ENCODE peak calls at places on chromosomes 6 and 20, in five cellular contexts. D, M, T, G and B are unnamed samples. For H3K4me1, the result is how much of the 10 kb centered on the place peaks cover.

GRCh38 chr6:142945446-142946180 is 637 bp upstream of the HIVEP2 start:
- DNase-seq in D (peak), M (peak), T (no peak), G (peak), B (peak)

GRCh38 chr20:8860011-8860495 is 208.8 kb upstream of the PLCB4 start:
- DNase-seq in D (no peak), M (no peak), T (peak), G (no peak), B (no peak)

GRCh38 chr6:170296746-170297576 is 6.1 kb upstream of the DLL1 start:
- DNase-seq in D (peak), M (no peak), T (no peak), G (no peak), B (peak)

GRCh38 chr20:47576516-47577033 is 74.9 kb downstream of the NCOA3 start:
- DNase-seq in D (no peak), M (peak), T (peak), G (no peak), B (peak)

GRCh38 chr6:109705258-109705657 is 14.2 kb downstream of the FIG4 start:
- DNase-seq in D (peak), M (peak), T (peak), G (peak), B (peak)

GRCh38 chr6:10411131-10411914 is 3.6 kb downstream of the TFAP2A start:
- DNase-seq in D (no peak), M (no peak), T (peak), G (no peak), B (peak)

GRCh38 chr6:130202782-130203181 is 20.0 kb downstream of the SAMD3 start:
- DNase-seq in D (no peak), M (peak), T (no peak), G (no peak), B (no peak)

GRCh38 chr20:37223053-37223452 is 38.6 kb downstream of the GHRH start:
- DNase-seq in D (no peak), M (no peak), T (peak), G (no peak), B (no peak)

GRCh38 chr20:36462440-36463211 is 78.7 kb upstream of the MYL9 start:
- DNase-seq in D (no peak), M (no peak), T (peak), G (no peak), B (peak)

GRCh38 chr6:29702519-29703103 is 20.6 kb upstream of the HLA-F start:
- DNase-seq in D (peak), M (no peak), T (peak), G (peak), B (peak)

GRCh38 chr6:28553986-28554881 is 28.6 kb downstream of the GPX5 start:
- DNase-seq in D (no peak), M (no peak), T (no peak), G (no peak), B (no peak)

GRCh38 chr6:70162972-70163371 is 139.9 kb downstream of the COL9A1 start:
- DNase-seq in D (no peak), M (no peak), T (no peak), G (no peak), B (no peak)

GRCh38 chr6:73231986-73232391 is 6.7 kb upstream of the KHDC1L start:
- DNase-seq in D (no peak), M (peak), T (no peak), G (no peak), B (no peak)

GRCh38 chr20:6599876-6600275 is 167.6 kb upstream of the BMP2 start:
- DNase-seq in D (no peak), M (no peak), T (no peak), G (no peak), B (no peak)

GRCh38 chr20:36591854-36592641 is 13.5 kb upstream of the RAB5IF start:
- DNase-seq in D (no peak), M (no peak), T (peak), G (peak), B (peak)

GRCh38 chr6:74409447-74409846 is 713.4 kb downstream of the CD109 start:
- DNase-seq in D (peak), M (peak), T (peak), G (no peak), B (peak)

GRCh38 chr6:104908431-104909139 is 48.3 kb upstream of the LIN28B start:
- DNase-seq in D (no peak), M (no peak), T (no peak), G (no peak), B (no peak)

GRCh38 chr6:31004794-31005193 is 5.5 kb upstream of the MUC22 start:
- DNase-seq in D (no peak), M (no peak), T (no peak), G (no peak), B (no peak)

GRCh38 chr6:134315189-134315588 is 2.7 kb downstream of the SGK1 start:
- DNase-seq in D (no peak), M (no peak), T (no peak), G (no peak), B (no peak)

GRCh38 chr20:10524034-10524476 is 89.0 kb downstream of the SLX4IP start:
- DNase-seq in D (no peak), M (no peak), T (no peak), G (no peak), B (peak)

GRCh38 chr6:158522616-158523015 is 37.3 kb upstream of the TMEM181 start:
- DNase-seq in D (no peak), M (no peak), T (no peak), G (no peak), B (no peak)

GRCh38 chr20:40675599-40676221 is 13.3 kb downstream of the MAFB start:
- DNase-seq in D (no peak), M (peak), T (no peak), G (no peak), B (no peak)

GRCh38 chr6:89148016-89148750 is 2.3 kb downstream of the PM20D2 start:
- DNase-seq in D (no peak), M (no peak), T (no peak), G (no peak), B (no peak)

GRCh38 chr6:80214436-80215022 is 108.1 kb downstream of the BCKDHB start:
- DNase-seq in D (peak), M (peak), T (peak), G (no peak), B (peak)

GRCh38 chr6:20680697-20681165 is 146.5 kb downstream of the CDKAL1 start:
- DNase-seq in D (no peak), M (peak), T (peak), G (no peak), B (no peak)

GRCh38 chr6:46325561-46326525 is 155.1 kb upstream of the ENPP5 start:
- DNase-seq in D (no peak), M (no peak), T (peak), G (no peak), B (peak)

GRCh38 chr6:17225767-17226166 is 55.4 kb upstream of the RBM24 start:
- DNase-seq in D (no peak), M (no peak), T (no peak), G (no peak), B (no peak)

GRCh38 chr20:25271486-25272222 is 23.8 kb downstream of the PYGB start:
- DNase-seq in D (no peak), M (no peak), T (no peak), G (no peak), B (no peak)
- H3K4me1 ChIP-seq in D (under half), M (under half), T (under half), G (under half), B (under half)

GRCh38 chr6:35733633-35734032 is 3.2 kb upstream of the ARMC12 start:
- DNase-seq in D (no peak), M (no peak), T (no peak), G (no peak), B (no peak)
- H3K4me1 ChIP-seq in D (under half), M (under half), T (under half), G (half or more), B (under half)

GRCh38 chr20:44593721-44594120 is 11.3 kb downstream of the PKIG start:
- DNase-seq in D (no peak), M (no peak), T (no peak), G (no peak), B (no peak)
- H3K4me1 ChIP-seq in D (under half), M (under half), T (under half), G (under half), B (under half)

GRCh38 chr6:56758120-56758519 is 115.4 kb upstream of the DST start:
- DNase-seq in D (no peak), M (no peak), T (peak), G (no peak), B (no peak)
- H3K4me1 ChIP-seq in D (under half), M (half or more), T (under half), G (under half), B (half or more)

GRCh38 chr20:38270869-38271608 is 10.5 kb upstream of the KIAA1755 start:
- DNase-seq in D (no peak), M (no peak), T (peak), G (no peak), B (no peak)

GRCh38 chr20:38269715-38270114 is 9.2 kb upstream of the KIAA1755 start:
- DNase-seq in D (no peak), M (no peak), T (no peak), G (no peak), B (no peak)

GRCh38 chr20:38272398-38272797 is 11.9 kb upstream of the KIAA1755 start:
- DNase-seq in D (no peak), M (no peak), T (peak), G (no peak), B (no peak)

GRCh38 chr20:38272961-38273360 is 12.4 kb upstream of the KIAA1755 start:
- DNase-seq in D (no peak), M (no peak), T (peak), G (no peak), B (no peak)

GRCh38 chr20:38271609-38272120 is 11.1 kb upstream of the KIAA1755 start:
- DNase-seq in D (no peak), M (no peak), T (peak), G (no peak), B (no peak)
- H3K4me1 ChIP-seq in D (under half), M (under half), T (under half), G (under half), B (under half)

GRCh38 chr6:150686566-150686965 is 86.9 kb downstream of the PLEKHG1 start:
- DNase-seq in D (no peak), M (no peak), T (no peak), G (no peak), B (no peak)

GRCh38 chr6:150684161-150684560 is 84.5 kb downstream of the PLEKHG1 start:
- DNase-seq in D (no peak), M (no peak), T (no peak), G (no peak), B (no peak)

GRCh38 chr6:150683320-150683719 is 83.6 kb downstream of the PLEKHG1 start:
- DNase-seq in D (no peak), M (no peak), T (no peak), G (no peak), B (no peak)

GRCh38 chr6:150685860-150686259 is 86.2 kb downstream of the PLEKHG1 start:
- DNase-seq in D (no peak), M (peak), T (peak), G (peak), B (peak)

DNA sequence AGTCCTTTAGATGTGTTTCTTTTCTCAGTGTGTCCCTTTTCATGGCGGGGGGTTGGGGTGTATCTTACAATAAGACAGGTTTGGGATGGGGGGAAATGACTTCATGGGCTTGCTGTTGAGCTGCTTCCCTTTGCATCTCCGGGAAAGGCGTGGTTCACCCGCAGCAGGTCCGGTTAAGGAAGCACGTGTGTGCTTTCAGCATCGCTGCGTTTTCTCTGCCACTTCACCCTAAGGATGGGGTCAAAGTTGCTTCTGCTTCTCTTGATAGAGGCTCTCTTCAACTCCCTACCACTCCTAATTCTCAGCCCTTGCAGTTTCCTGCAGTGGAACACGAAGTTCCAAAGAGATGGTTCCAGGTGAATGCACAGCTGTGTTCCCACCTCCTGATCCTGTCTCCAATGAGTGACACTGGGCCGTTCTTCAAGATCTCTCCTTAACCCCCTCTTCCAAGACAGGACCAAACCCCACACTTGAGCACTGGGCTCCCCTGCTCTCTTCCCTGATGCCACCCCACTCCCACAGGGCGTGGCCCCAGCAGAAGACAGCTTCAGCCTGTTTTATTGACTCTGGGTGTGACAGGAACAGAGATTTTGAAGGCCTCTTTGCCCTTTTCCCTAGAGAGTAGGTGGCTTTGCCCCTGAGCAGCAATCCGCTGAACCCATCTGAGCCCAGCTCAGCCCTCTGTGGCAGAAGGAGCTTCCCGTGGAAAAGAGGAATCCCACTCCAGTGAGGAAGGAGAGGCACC is 85.2 kb downstream of the PLEKHG1 start:
- DNase-seq in D (no peak), M (no peak), T (no peak), G (no peak), B (no peak)
- H3K4me1 ChIP-seq in D (under half), M (under half), T (under half), G (under half), B (under half)

DNA sequence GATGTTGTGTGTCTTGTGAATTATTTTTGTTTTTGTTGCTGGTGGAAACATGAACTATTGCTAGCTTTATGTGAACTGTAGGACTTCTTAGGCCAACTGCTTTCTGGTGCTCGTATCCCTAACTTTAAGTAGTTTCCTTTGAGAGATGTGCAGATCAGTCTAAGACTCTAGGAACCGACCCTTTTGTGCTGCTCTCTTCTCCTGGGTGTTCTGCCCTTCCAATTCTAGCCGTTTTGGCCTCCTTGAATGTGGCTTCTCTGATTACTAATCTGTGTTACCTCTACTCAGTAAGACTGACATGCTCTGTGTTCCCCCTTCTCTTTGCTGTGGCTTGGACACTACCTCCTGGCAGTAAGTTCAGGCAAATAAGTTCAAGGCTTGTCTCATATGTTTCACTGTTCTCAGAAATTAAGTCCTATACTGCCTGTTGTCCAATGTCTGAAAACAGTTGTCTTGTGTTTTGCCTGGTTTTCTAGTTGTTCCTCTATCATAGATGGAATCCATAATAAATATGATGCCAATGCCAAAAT is 58.0 kb downstream of the FOXO3 start:
- DNase-seq in D (no peak), M (no peak), T (no peak), G (no peak), B (no peak)
- H3K4me1 ChIP-seq in D (under half), M (half or more), T (half or more), G (under half), B (under half)